ENCODE peak calls at places on chromosomes 5 and 9, in ten cellular contexts. One of them, this sample, is unnamed.

GRCh38 chr9:73239868-73240267 is 88.2 kb downstream of the ANXA1 start:
- DNase-seq in transverse colon: no peak
- DNase-seq in ovary: no peak
- DNase-seq in K562: no peak
- DNase-seq in HepG2: no peak
- DNase-seq in H1: no peak
- DNase-seq in stomach: no peak
- DNase-seq in sigmoid colon: no peak
- DNase-seq in suprapubic skin: no peak
- DNase-seq in tibial nerve: no peak
- DNase-seq in this sample: no peak

GRCh38 chr5:94228791-94229190 is 389.6 kb downstream of the KIAA0825 start:
- DNase-seq in transverse colon: no peak
- DNase-seq in ovary: no peak
- DNase-seq in K562: no peak
- DNase-seq in HepG2: no peak
- DNase-seq in H1: no peak
- DNase-seq in stomach: no peak
- DNase-seq in sigmoid colon: no peak
- DNase-seq in suprapubic skin: no peak
- DNase-seq in tibial nerve: no peak
- DNase-seq in this sample: no peak

GRCh38 chr5:157247267-157247666 is 18.7 kb upstream of the CYFIP2 start:
- DNase-seq in transverse colon: no peak
- DNase-seq in ovary: no peak
- DNase-seq in K562: no peak
- DNase-seq in HepG2: no peak
- DNase-seq in H1: no peak
- DNase-seq in stomach: no peak
- DNase-seq in sigmoid colon: no peak
- DNase-seq in suprapubic skin: no peak
- DNase-seq in tibial nerve: no peak
- DNase-seq in this sample: no peak

GRCh38 chr5:174337276-174338203 is 292.0 kb downstream of the NSG2 start:
- DNase-seq in transverse colon: no peak
- DNase-seq in ovary: no peak
- DNase-seq in K562: no peak
- DNase-seq in HepG2: peak; percentile 13
- DNase-seq in H1: no peak
- DNase-seq in stomach: no peak
- DNase-seq in sigmoid colon: no peak
- DNase-seq in suprapubic skin: no peak
- DNase-seq in tibial nerve: no peak
- DNase-seq in this sample: no peak

GRCh38 chr5:170463426-170463825 is 40.4 kb upstream of the KCNIP1 start:
- DNase-seq in transverse colon: no peak
- DNase-seq in ovary: no peak
- DNase-seq in K562: no peak
- DNase-seq in HepG2: no peak
- DNase-seq in H1: no peak
- DNase-seq in stomach: no peak
- DNase-seq in sigmoid colon: no peak
- DNase-seq in suprapubic skin: no peak
- DNase-seq in tibial nerve: no peak
- DNase-seq in this sample: no peak

GRCh38 chr5:58751222-58751621 is 168.3 kb downstream of the RAB3C start:
- DNase-seq in transverse colon: peak; percentile 33
- DNase-seq in ovary: no peak
- DNase-seq in K562: no peak
- DNase-seq in HepG2: no peak
- DNase-seq in H1: no peak
- DNase-seq in stomach: no peak
- DNase-seq in sigmoid colon: no peak
- DNase-seq in suprapubic skin: no peak
- DNase-seq in tibial nerve: no peak
- DNase-seq in this sample: peak; percentile 28

GRCh38 chr9:137353223-137354152 is 51.4 kb upstream of the NRARP start:
- DNase-seq in transverse colon: no peak
- DNase-seq in ovary: no peak
- DNase-seq in K562: no peak
- DNase-seq in HepG2: no peak
- DNase-seq in H1: no peak
- DNase-seq in stomach: peak; percentile 23
- DNase-seq in sigmoid colon: no peak
- DNase-seq in suprapubic skin: no peak
- DNase-seq in tibial nerve: no peak
- DNase-seq in this sample: peak; percentile 84

GRCh38 chr5:88144219-88145040 is 124.2 kb downstream of the TMEM161B start:
- DNase-seq in transverse colon: no peak
- DNase-seq in ovary: no peak
- DNase-seq in K562: no peak
- DNase-seq in HepG2: no peak
- DNase-seq in H1: peak; percentile 51
- DNase-seq in stomach: no peak
- DNase-seq in sigmoid colon: no peak
- DNase-seq in suprapubic skin: no peak
- DNase-seq in tibial nerve: no peak
- DNase-seq in this sample: peak; percentile 55

GRCh38 chr5:122076023-122076422 is 2.0 kb downstream of the LOX start:
- DNase-seq in transverse colon: no peak
- DNase-seq in ovary: no peak
- DNase-seq in K562: no peak
- DNase-seq in HepG2: peak; percentile 88
- DNase-seq in H1: no peak
- DNase-seq in stomach: no peak
- DNase-seq in sigmoid colon: no peak
- DNase-seq in suprapubic skin: no peak
- DNase-seq in tibial nerve: no peak
- DNase-seq in this sample: no peak

GRCh38 chr9:95736370-95736769 is 139.1 kb upstream of the ERCC6L2 start:
- DNase-seq in transverse colon: no peak
- DNase-seq in ovary: no peak
- DNase-seq in K562: peak; percentile 39
- DNase-seq in HepG2: no peak
- DNase-seq in H1: no peak
- DNase-seq in stomach: no peak
- DNase-seq in sigmoid colon: no peak
- DNase-seq in suprapubic skin: no peak
- DNase-seq in tibial nerve: no peak
- DNase-seq in this sample: no peak

GRCh38 chr9:120323125-120323524 is 256.8 kb downstream of the CDK5RAP2 start:
- DNase-seq in transverse colon: no peak
- DNase-seq in ovary: no peak
- DNase-seq in K562: no peak
- DNase-seq in HepG2: no peak
- DNase-seq in H1: no peak
- DNase-seq in stomach: no peak
- DNase-seq in sigmoid colon: no peak
- DNase-seq in suprapubic skin: no peak
- DNase-seq in tibial nerve: no peak
- DNase-seq in this sample: no peak

GRCh38 chr9:126673689-126674364 is 60.1 kb downstream of the LMX1B start:
- DNase-seq in transverse colon: no peak
- DNase-seq in ovary: no peak
- DNase-seq in K562: no peak
- DNase-seq in HepG2: peak; percentile 15
- DNase-seq in H1: no peak
- DNase-seq in stomach: no peak
- DNase-seq in sigmoid colon: no peak
- DNase-seq in suprapubic skin: no peak
- DNase-seq in tibial nerve: no peak
- DNase-seq in this sample: no peak

GRCh38 chr5:141514330-141515111 is 25.6 kb downstream of the PCDHGC5 start:
- DNase-seq in transverse colon: no peak
- DNase-seq in ovary: no peak
- DNase-seq in K562: no peak
- DNase-seq in HepG2: no peak
- DNase-seq in H1: no peak
- DNase-seq in stomach: no peak
- DNase-seq in sigmoid colon: no peak
- DNase-seq in suprapubic skin: no peak
- DNase-seq in tibial nerve: no peak
- DNase-seq in this sample: no peak

DNA sequence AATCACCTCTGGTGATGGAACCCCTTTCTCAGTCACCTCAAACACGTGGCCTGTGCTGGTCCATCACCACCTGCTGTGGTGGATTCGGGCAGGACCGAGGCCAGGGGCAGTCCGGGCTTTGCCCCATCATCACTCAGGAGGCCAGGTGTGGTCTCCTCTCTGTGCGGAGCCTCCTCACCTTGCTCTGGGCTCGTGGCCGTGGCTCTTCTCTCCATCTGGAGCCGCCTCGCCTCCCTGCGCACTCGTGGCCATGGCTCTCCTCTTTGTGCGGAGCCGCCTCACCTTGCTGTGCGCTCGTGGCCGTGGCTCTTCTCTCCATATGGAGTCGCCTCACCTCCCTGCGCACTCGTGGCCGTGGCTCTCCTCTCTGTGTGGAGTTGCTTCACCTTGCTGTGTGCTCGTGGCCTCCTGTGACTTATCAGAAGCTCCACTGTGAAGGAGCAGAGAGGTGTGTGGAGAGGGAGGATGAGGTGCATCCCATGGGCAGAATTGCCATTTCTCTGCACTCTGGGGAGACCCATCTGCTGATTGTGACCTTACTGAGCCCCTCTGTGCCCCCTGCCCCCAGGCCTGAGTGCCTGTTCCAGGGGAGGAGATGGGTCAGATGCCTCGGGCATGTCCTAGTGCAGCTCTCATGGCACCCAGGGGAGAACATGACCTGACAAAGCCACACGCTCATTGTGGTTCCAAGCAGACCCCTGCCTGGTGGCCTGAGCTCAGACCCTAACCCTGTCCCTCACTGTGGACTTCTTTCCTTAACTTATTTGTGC is 276.6 kb upstream of the IRX2 start:
- DNase-seq in transverse colon: no peak
- DNase-seq in ovary: no peak
- DNase-seq in K562: no peak
- DNase-seq in HepG2: no peak
- DNase-seq in H1: no peak
- DNase-seq in stomach: no peak
- DNase-seq in sigmoid colon: no peak
- DNase-seq in suprapubic skin: peak; percentile 23
- DNase-seq in tibial nerve: no peak
- DNase-seq in this sample: peak; percentile 37
- H3K27me3 ChIP-seq in transverse colon: no peaks in the 10 kb centered on the region
- H3K27me3 ChIP-seq in ovary: no peaks in the 10 kb centered on the region
- H3K27me3 ChIP-seq in K562: peaks cover 35% of the 10 kb centered on the region
- H3K27me3 ChIP-seq in HepG2: peaks cover 5% of the 10 kb centered on the region
- H3K27me3 ChIP-seq in H1: no peaks in the 10 kb centered on the region
- H3K27me3 ChIP-seq in stomach: no peaks in the 10 kb centered on the region
- H3K27me3 ChIP-seq in sigmoid colon: no peaks in the 10 kb centered on the region
- H3K27me3 ChIP-seq in suprapubic skin: peaks cover 3% of the 10 kb centered on the region
- H3K27me3 ChIP-seq in tibial nerve: no peaks in the 10 kb centered on the region
- H3K27me3 ChIP-seq in this sample: no peaks in the 10 kb centered on the region

GRCh38 chr9:125125523-125125922 is 17.8 kb downstream of the SCAI start:
- DNase-seq in transverse colon: no peak
- DNase-seq in ovary: no peak
- DNase-seq in K562: no peak
- DNase-seq in HepG2: no peak
- DNase-seq in H1: peak; percentile 30
- DNase-seq in stomach: no peak
- DNase-seq in sigmoid colon: no peak
- DNase-seq in suprapubic skin: no peak
- DNase-seq in tibial nerve: no peak
- DNase-seq in this sample: peak; percentile 38
- TF ChIP-seq EP300 in transverse colon: no peak
- TF ChIP-seq EP300 in ovary: no peak
- TF ChIP-seq EP300 in K562: no peak
- TF ChIP-seq EP300 in HepG2: no peak
- TF ChIP-seq EP300 in H1: no peak
- TF ChIP-seq EP300 in stomach: no peak
- TF ChIP-seq EP300 in sigmoid colon: no peak
- TF ChIP-seq EP300 in suprapubic skin: no peak
- TF ChIP-seq EP300 in tibial nerve: no peak
- TF ChIP-seq EP300 in this sample: no peak

GRCh38 chr9:76905984-76906861 is at the start of gene PRUNE2:
- DNase-seq in transverse colon: peak; percentile 87
- DNase-seq in ovary: peak; percentile 80
- DNase-seq in K562: no peak
- DNase-seq in HepG2: no peak
- DNase-seq in H1: peak; percentile 94
- DNase-seq in stomach: peak; percentile 52
- DNase-seq in sigmoid colon: peak; percentile 94
- DNase-seq in suprapubic skin: no peak
- DNase-seq in tibial nerve: no peak
- DNase-seq in this sample: peak; percentile 94
- TF ChIP-seq POLR2A in transverse colon: peak; percentile 72
- TF ChIP-seq POLR2A in ovary: no peak
- TF ChIP-seq POLR2A in K562: no peak
- TF ChIP-seq POLR2A in HepG2: no peak
- TF ChIP-seq POLR2A in H1: peak; percentile 64
- TF ChIP-seq POLR2A in stomach: no peak
- TF ChIP-seq POLR2A in sigmoid colon: peak; percentile 88
- TF ChIP-seq POLR2A in suprapubic skin: no peak
- TF ChIP-seq POLR2A in tibial nerve: no peak
- TF ChIP-seq POLR2A in this sample: peak; percentile 22

GRCh38 chr9:74499770-74500583 is 2.8 kb downstream of the RORB start:
- DNase-seq in transverse colon: no peak
- DNase-seq in ovary: no peak
- DNase-seq in K562: no peak
- DNase-seq in HepG2: no peak
- DNase-seq in H1: peak; percentile 64
- DNase-seq in stomach: no peak
- DNase-seq in sigmoid colon: no peak
- DNase-seq in suprapubic skin: no peak
- DNase-seq in tibial nerve: no peak
- DNase-seq in this sample: no peak

GRCh38 chr9:74499111-74499601 is 2.0 kb downstream of the RORB start:
- DNase-seq in transverse colon: no peak
- DNase-seq in ovary: no peak
- DNase-seq in K562: no peak
- DNase-seq in HepG2: no peak
- DNase-seq in H1: peak; percentile 71
- DNase-seq in stomach: no peak
- DNase-seq in sigmoid colon: no peak
- DNase-seq in suprapubic skin: no peak
- DNase-seq in tibial nerve: no peak
- DNase-seq in this sample: peak; percentile 43

GRCh38 chr9:74498616-74499095 is 1.5 kb downstream of the RORB start:
- DNase-seq in transverse colon: no peak
- DNase-seq in ovary: no peak
- DNase-seq in K562: no peak
- DNase-seq in HepG2: no peak
- DNase-seq in H1: peak; percentile 71
- DNase-seq in stomach: no peak
- DNase-seq in sigmoid colon: no peak
- DNase-seq in suprapubic skin: no peak
- DNase-seq in tibial nerve: no peak
- DNase-seq in this sample: no peak

GRCh38 chr9:74497750-74498615 is 848 bp downstream of the RORB start:
- DNase-seq in transverse colon: no peak
- DNase-seq in ovary: no peak
- DNase-seq in K562: no peak
- DNase-seq in HepG2: no peak
- DNase-seq in H1: peak; percentile 79
- DNase-seq in stomach: no peak
- DNase-seq in sigmoid colon: no peak
- DNase-seq in suprapubic skin: no peak
- DNase-seq in tibial nerve: no peak
- DNase-seq in this sample: peak; percentile 38

DNA sequence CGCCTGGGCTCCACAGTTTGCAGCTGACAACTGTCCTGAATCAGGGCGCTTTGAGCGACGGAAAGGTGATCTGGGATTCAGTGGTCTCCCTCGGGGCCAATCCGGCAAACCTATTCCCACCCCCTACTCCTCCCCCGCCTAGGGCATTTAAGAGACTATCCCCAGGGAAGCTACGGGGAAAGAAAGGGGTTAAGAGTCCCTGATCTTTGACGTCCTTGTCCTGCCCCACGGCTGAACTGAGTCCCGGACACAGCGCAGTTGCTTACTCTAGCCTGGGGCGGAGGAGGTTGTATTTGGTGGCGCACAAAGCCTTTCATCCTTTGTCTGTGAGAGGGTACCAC is 3.4 kb downstream of the RORB start:
- DNase-seq in transverse colon: no peak
- DNase-seq in ovary: no peak
- DNase-seq in K562: no peak
- DNase-seq in HepG2: no peak
- DNase-seq in H1: peak; percentile 59
- DNase-seq in stomach: no peak
- DNase-seq in sigmoid colon: no peak
- DNase-seq in suprapubic skin: no peak
- DNase-seq in tibial nerve: no peak
- DNase-seq in this sample: no peak
- H3K27me3 ChIP-seq in transverse colon: peaks cover 81% of the 10 kb centered on the region
- H3K27me3 ChIP-seq in ovary: no peaks in the 10 kb centered on the region
- H3K27me3 ChIP-seq in K562: peaks cover 32% of the 10 kb centered on the region
- H3K27me3 ChIP-seq in HepG2: peaks cover 36% of the 10 kb centered on the region
- H3K27me3 ChIP-seq in H1: peaks cover 36% of the 10 kb centered on the region
- H3K27me3 ChIP-seq in stomach: peaks cover 50% of the 10 kb centered on the region
- H3K27me3 ChIP-seq in sigmoid colon: peaks cover 12% of the 10 kb centered on the region
- H3K27me3 ChIP-seq in suprapubic skin: peaks cover 58% of the 10 kb centered on the region
- H3K27me3 ChIP-seq in tibial nerve: peaks cover 28% of the 10 kb centered on the region
- H3K27me3 ChIP-seq in this sample: peaks cover 28% of the 10 kb centered on the region